ENCODE peak calls at places on chromosomes 16 and 17, in nine cellular contexts. E is esophagus squamous epithelium; O is LNCaP clone FGC; T is stimulated activated CD8-positive, alpha-beta memory T cell treated with anti-CD3 and anti-CD28 coated beads, Interleukin-7, amount 100 ng/mL, for 1 hour; Q is NCI-H1436; Z is hypothalamus; V is activated gamma-delta T cell treated with anti-CD3 and anti-CD28 coated beads, Interleukin-2, amount 50 U/mL, for 16 hours; U is activated CD4-positive, CD25-positive, alpha-beta regulatory T cell treated with anti-CD3 and anti-CD28 coated beads, Interleukin-2, amount 50 U/mL, for 72 hours; P is anterior cingulate cortex. H is an unnamed sample.

GRCh38 chr16:53625221-53625620 is 78.4 kb downstream of the RPGRIP1L start:
- DNase-seq in E (no peak), O (no peak), T (no peak), Q (no peak), Z (no peak), V (no peak), U (no peak), P (no peak), H (no peak)

GRCh38 chr17:43591750-43592562 is 45.8 kb upstream of the ETV4 start:
- DNase-seq in E (no peak), O (no peak), T (no peak), Q (no peak), Z (no peak), V (no peak), U (no peak), P (no peak), H (peak)

GRCh38 chr17:78628547-78629435 is 51.6 kb upstream of the DNAH17 start:
- DNase-seq in E (no peak), O (no peak), T (no peak), Q (no peak), Z (no peak), V (no peak), U (no peak), P (no peak), H (no peak)

GRCh38 chr16:23572394-23572793 is 14.9 kb downstream of the UBFD1 start:
- DNase-seq in E (no peak), O (no peak), T (no peak), Q (no peak), Z (no peak), V (no peak), U (no peak), P (no peak), H (no peak)

GRCh38 chr17:34275881-34276280 is 5.9 kb downstream of the CCL7 start:
- DNase-seq in E (no peak), O (peak), T (no peak), Q (no peak), Z (no peak), V (no peak), U (no peak), P (no peak), H (peak)

GRCh38 chr16:28555593-28555992 is 1.9 kb downstream of the SGF29 start:
- DNase-seq in E (no peak), O (no peak), T (no peak), Q (no peak), Z (no peak), V (no peak), U (no peak), P (no peak), H (no peak)

GRCh38 chr16:1244881-1245280 is 4.4 kb downstream of the TPSAB1 start:
- DNase-seq in E (no peak), O (no peak), T (no peak), Q (no peak), Z (no peak), V (no peak), U (no peak), P (no peak), H (no peak)

GRCh38 chr17:81931557-81932332 is 4.2 kb upstream of the MAFG start:
- DNase-seq in E (no peak), O (no peak), T (no peak), Q (no peak), Z (no peak), V (no peak), U (no peak), P (no peak), H (no peak)

GRCh38 chr16:4273858-4274291 is 1.1 kb upstream of the TFAP4 start:
- DNase-seq in E (no peak), O (no peak), T (peak), Q (peak), Z (peak), V (peak), U (peak), P (no peak), H (no peak)

GRCh38 chr17:72717676-72718075 is 374.8 kb downstream of the SLC39A11 start:
- DNase-seq in E (no peak), O (no peak), T (no peak), Q (no peak), Z (no peak), V (no peak), U (no peak), P (no peak), H (no peak)

GRCh38 chr17:57625957-57626356 is 119.1 kb downstream of the CCDC182 start:
- DNase-seq in E (no peak), O (no peak), T (no peak), Q (no peak), Z (no peak), V (no peak), U (no peak), P (no peak), H (no peak)

H was measured in iris pigment epithelial cell.